ENCODE peak calls at places on chromosomes 13 and 19, in eight cellular contexts. V, A, E, R, Q, I, P and S are unnamed samples.

GRCh38 chr13:63409791-63410351 is 1994.2 kb upstream of the PCDH20 start:
- DNase-seq in I (peak), E (no peak), P (no peak), R (no peak), Q (no peak), V (no peak), A (no peak), S (no peak)

GRCh38 chr13:28918030-28918429 is 97.9 kb downstream of the MTUS2 start:
- DNase-seq in V (no peak), R (no peak), I (no peak), E (no peak), P (no peak), A (no peak), Q (no peak), S (no peak)

GRCh38 chr19:3316659-3317207 is 49.6 kb upstream of the NFIC start:
- DNase-seq in P (no peak), R (no peak), I (no peak), V (no peak), E (no peak), A (no peak), Q (no peak), S (no peak)

GRCh38 chr13:41019027-41019487 is at the start of gene ELF1:
- DNase-seq in E (no peak), Q (peak), P (peak), I (peak), V (peak), A (peak), R (peak), S (no peak)

GRCh38 chr13:97879646-97880297 is 73.7 kb upstream of the IPO5 start:
- DNase-seq in Q (peak), R (no peak), E (no peak), A (no peak), I (peak), P (no peak), V (peak), S (peak)

GRCh38 chr19:4234142-4234861 is 5.0 kb downstream of the EBI3 start:
- DNase-seq in V (no peak), P (no peak), A (no peak), E (no peak), I (no peak), Q (no peak), R (no peak), S (no peak)

GRCh38 chr13:90979059-90979458 is 368.4 kb upstream of the MIR17HG start:
- DNase-seq in A (no peak), V (no peak), Q (peak), P (no peak), R (no peak), E (no peak), I (no peak), S (no peak)

GRCh38 chr19:19261350-19262189 is 11.5 kb downstream of the TM6SF2 start:
- DNase-seq in Q (no peak), A (no peak), I (no peak), R (no peak), E (no peak), V (peak), P (no peak), S (no peak)

GRCh38 chr13:42380420-42381164 is 108.6 kb downstream of the AKAP11 start:
- DNase-seq in I (no peak), V (no peak), R (no peak), A (no peak), E (no peak), P (no peak), Q (no peak), S (no peak)

GRCh38 chr13:48154671-48155070 is 59.8 kb upstream of the MED4 start:
- DNase-seq in E (no peak), A (no peak), Q (no peak), V (no peak), I (no peak), R (no peak), P (no peak), S (no peak)

GRCh38 chr13:110257408-110257807 is 49.5 kb downstream of the COL4A1 start:
- DNase-seq in I (no peak), A (no peak), R (no peak), P (no peak), Q (no peak), E (no peak), V (no peak), S (no peak)

GRCh38 chr13:110261166-110262081 is 45.5 kb downstream of the COL4A1 start:
- DNase-seq in E (no peak), A (no peak), I (no peak), Q (no peak), P (no peak), R (no peak), V (peak), S (no peak)

GRCh38 chr13:110259651-110260050 is 47.3 kb downstream of the COL4A1 start:
- DNase-seq in I (no peak), P (no peak), Q (no peak), A (no peak), V (no peak), R (no peak), E (no peak), S (no peak)

GRCh38 chr13:110256126-110256905 is 50.6 kb downstream of the COL4A1 start:
- DNase-seq in A (no peak), I (no peak), E (no peak), V (no peak), P (no peak), Q (no peak), R (no peak), S (no peak)

DNA sequence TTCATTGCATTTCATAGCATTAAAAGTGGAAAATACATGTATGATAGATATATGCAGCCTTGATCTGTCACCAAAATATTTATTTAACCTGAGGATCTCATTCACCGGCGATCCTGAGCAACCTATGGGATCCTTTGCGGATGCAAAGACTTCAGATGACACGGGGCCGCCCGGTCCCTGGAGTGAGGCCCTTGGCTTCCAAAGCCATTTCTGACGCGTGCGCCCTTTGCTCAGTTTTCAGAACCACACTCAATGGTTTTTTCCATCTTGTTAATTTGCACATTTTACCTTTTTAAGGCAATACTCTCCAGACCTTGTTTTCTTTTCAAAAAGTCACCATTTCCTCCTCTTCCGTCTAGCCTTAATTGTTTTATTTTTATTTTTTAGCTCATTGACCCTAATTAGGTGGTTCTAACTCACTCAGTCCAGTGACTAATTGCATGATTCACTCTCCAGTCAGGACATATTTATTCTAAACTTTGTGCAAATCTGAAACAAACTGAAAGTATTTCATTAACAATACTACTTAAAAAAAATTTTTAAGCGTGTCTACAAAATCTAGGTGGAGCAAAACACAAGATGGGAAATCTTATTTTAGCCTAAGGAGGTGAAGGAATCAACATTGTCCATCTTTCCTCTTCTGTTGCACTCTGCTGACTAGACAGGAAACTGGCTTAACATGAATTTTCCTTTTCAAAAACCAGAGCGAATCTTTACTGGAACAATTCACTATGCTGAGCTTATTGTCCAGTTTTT is 47.9 kb downstream of the COL4A1 start:
- DNase-seq in P (no peak), I (no peak), V (no peak), A (no peak), R (no peak), Q (no peak), E (no peak), S (no peak)
- H3K4me3 ChIP-seq in P (no peak), I (no peak), V (no peak), A (no peak), R (no peak), Q (no peak), E (no peak), S (no peak)

GRCh38 chr19:15551183-15552004 is 43.1 kb downstream of the CYP4F22 start:
- DNase-seq in E (no peak), I (no peak), A (no peak), Q (no peak), P (no peak), R (peak), V (peak), S (no peak)
- H3K4me3 ChIP-seq in E (peak), I (peak), A (peak), Q (no peak), P (peak), R (peak), V (no peak), S (peak)

GRCh38 chr13:45714170-45714569 is 12.1 kb downstream of the CBY2 start:
- DNase-seq in E (no peak), I (no peak), A (no peak), V (no peak), R (no peak), P (no peak), Q (no peak), S (no peak)
- H3K4me3 ChIP-seq in E (no peak), I (no peak), A (no peak), V (no peak), R (no peak), P (no peak), Q (no peak), S (no peak)

DNA sequence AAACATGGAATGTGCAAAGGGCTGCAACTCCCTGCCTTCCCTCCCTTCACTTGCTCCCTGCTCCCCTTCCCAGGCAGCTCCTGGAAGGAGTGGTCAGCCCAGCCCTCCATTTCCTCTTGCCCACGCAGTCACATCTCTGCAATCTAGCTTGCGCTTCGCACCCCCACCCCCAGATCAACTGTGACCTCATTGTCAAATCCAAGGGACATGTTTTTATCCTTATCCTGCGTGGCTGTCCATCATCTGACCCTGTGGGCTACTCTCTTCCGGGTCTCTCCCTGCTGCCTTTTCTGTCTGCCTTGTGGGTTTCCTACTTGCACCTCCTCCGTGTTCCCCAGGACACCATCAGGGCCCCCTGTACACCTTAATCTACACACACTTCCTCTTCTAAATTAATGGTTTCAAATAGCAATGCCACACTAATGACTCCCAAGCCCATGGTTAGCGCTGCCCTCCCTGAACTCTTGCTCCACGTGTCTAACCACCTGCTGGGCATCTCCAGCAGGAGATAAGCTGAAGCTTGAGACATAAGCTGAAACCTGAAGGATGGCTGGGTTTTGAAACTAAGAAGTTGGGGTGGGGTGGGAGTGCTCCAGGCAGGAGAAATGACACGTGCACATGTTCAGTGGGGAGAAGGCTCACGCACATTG is 118.3 kb downstream of the USP12 start:
- DNase-seq in P (no peak), A (no peak), Q (no peak), E (no peak), R (no peak), V (peak), I (no peak), S (no peak)
- H3K4me3 ChIP-seq in P (no peak), A (no peak), Q (no peak), E (no peak), R (no peak), V (no peak), I (no peak), S (no peak)

GRCh38 chr19:31347356-31347755 is 1.9 kb downstream of the TSHZ3 start:
- DNase-seq in E (no peak), Q (no peak), A (no peak), R (no peak), V (no peak), I (no peak), P (no peak), S (no peak)

GRCh38 chr19:31349160-31349881 is at the start of gene TSHZ3:
- DNase-seq in V (peak), A (peak), P (no peak), E (peak), R (peak), Q (peak), I (peak), S (no peak)

GRCh38 chr19:31346660-31347059 is 2.6 kb downstream of the TSHZ3 start:
- DNase-seq in A (no peak), Q (no peak), P (no peak), V (no peak), I (no peak), R (no peak), E (no peak), S (no peak)

GRCh38 chr19:31348416-31349159 is 648 bp downstream of the TSHZ3 start:
- DNase-seq in E (peak), I (peak), Q (peak), V (peak), A (no peak), R (peak), P (no peak), S (no peak)

GRCh38 chr19:31347828-31348314 is 1.4 kb downstream of the TSHZ3 start:
- DNase-seq in V (no peak), E (no peak), Q (peak), R (peak), A (no peak), I (peak), P (no peak), S (no peak)
- H3K4me3 ChIP-seq in V (no peak), E (peak), Q (peak), R (peak), A (peak), I (peak), P (peak), S (peak)

GRCh38 chr19:50419580-50420035 is 870 bp downstream of the SPIB start:
- DNase-seq in P (no peak), A (no peak), Q (no peak), I (no peak), R (no peak), V (peak), E (no peak), S (no peak)
- H3K4me3 ChIP-seq in P (no peak), A (no peak), Q (no peak), I (no peak), R (no peak), V (no peak), E (no peak), S (no peak)

GRCh38 chr19:50500753-50501151 is 10.2 kb downstream of the JOSD2 start:
- DNase-seq in P (no peak), V (no peak), Q (no peak), E (peak), A (no peak), I (no peak), R (no peak), S (no peak)

GRCh38 chr19:50500060-50500752 is 10.8 kb downstream of the JOSD2 start:
- DNase-seq in A (peak), P (no peak), E (peak), V (peak), Q (no peak), I (no peak), R (no peak), S (no peak)

GRCh38 chr19:50498219-50499056 is 12.6 kb downstream of the JOSD2 start:
- DNase-seq in Q (no peak), V (no peak), P (no peak), A (no peak), E (no peak), R (no peak), I (no peak), S (no peak)

GRCh38 chr19:50501186-50501567 is 9.8 kb downstream of the JOSD2 start:
- DNase-seq in R (no peak), V (no peak), P (no peak), I (no peak), Q (no peak), A (no peak), E (no peak), S (no peak)

GRCh38 chr19:50501568-50502475 is 9.2 kb downstream of the JOSD2 start:
- DNase-seq in A (peak), E (peak), P (no peak), Q (no peak), I (no peak), V (no peak), R (no peak), S (no peak)
- H3K4me3 ChIP-seq in A (peak), E (peak), P (no peak), Q (no peak), I (no peak), V (no peak), R (no peak), S (no peak)

GRCh38 chr19:39540333-39540673 is 342 bp upstream of the EID2 start:
- DNase-seq in I (no peak), Q (no peak), R (no peak), E (no peak), P (no peak), V (no peak), A (no peak), S (no peak)
- H3K4me3 ChIP-seq in I (peak), Q (no peak), R (peak), E (peak), P (peak), V (no peak), A (peak), S (peak)

GRCh38 chr13:33204130-33204927 is 81.2 kb downstream of the STARD13 start:
- DNase-seq in A (peak), R (peak), E (peak), I (peak), P (no peak), V (no peak), Q (peak), S (peak)
- H3K4me3 ChIP-seq in A (peak), R (peak), E (peak), I (peak), P (peak), V (no peak), Q (peak), S (peak)

GRCh38 chr19:35032356-35032865 is 2.1 kb downstream of the SCN1B start:
- DNase-seq in A (no peak), R (no peak), V (no peak), P (no peak), Q (no peak), I (no peak), E (no peak), S (no peak)

GRCh38 chr19:35031072-35031881 is 1.0 kb downstream of the SCN1B start:
- DNase-seq in Q (peak), V (peak), E (peak), R (no peak), A (peak), P (no peak), I (peak), S (no peak)

GRCh38 chr19:35029737-35030256 is 473 bp upstream of the SCN1B start:
- DNase-seq in V (no peak), I (no peak), Q (peak), P (no peak), E (no peak), R (no peak), A (no peak), S (no peak)

GRCh38 chr19:35027851-35028599 is 2.2 kb upstream of the SCN1B start:
- DNase-seq in I (peak), Q (peak), R (no peak), P (no peak), E (no peak), A (peak), V (peak), S (no peak)

DNA sequence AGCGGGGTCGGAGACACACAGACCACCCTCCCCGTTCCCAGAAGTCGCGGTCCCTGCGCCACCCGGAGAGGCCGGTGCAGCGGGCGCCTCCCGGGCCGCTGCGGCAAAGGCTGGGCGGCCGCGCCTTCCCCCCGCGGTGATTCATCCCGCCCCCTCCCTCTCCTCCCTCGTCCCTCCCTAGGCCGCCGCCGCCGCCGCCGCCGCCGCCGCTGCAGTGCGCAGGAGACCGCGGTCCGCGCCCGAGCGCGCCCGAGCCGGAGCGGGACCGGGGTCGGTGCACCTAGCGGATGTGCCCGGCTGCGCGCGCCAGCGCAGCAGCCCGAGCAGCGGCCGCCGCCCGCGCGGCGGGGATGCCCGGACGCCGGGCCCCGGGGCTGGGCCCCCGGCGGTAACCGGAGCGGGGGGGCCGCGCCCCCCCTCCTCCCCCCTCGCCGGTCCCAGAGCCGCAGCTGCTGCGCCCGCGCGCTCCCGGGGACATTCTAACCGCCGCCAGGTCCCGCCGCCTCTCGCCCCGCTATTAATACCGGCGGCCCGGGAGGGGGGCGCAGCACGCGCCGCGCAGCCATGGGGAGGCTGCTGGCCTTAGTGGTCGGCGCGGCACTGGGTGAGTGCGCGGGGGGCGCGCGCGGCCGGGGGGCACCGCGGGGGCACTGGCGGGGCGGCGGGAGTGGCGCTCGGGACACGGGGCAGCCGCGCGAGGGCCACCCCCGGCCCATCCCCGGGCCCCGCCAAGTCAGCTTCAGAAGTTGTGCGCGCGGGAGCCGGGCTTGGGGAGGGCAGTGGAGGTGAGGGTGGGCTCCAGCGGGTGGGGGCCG is at the start of gene SCN1B:
- DNase-seq in I (peak), E (peak), R (peak), V (peak), Q (peak), A (peak), P (no peak), S (no peak)
- H3K4me3 ChIP-seq in I (peak), E (peak), R (peak), V (peak), Q (peak), A (peak), P (peak), S (peak)